ENCODE peak calls at places on chromosomes 4 and X, in six cellular contexts. H, T, O, C, N and V are unnamed samples.

GRCh38 chrX:145832796-145833195 is 15.2 kb downstream of the SLITRK2 start:
- DNase-seq in H (no peak), O (no peak), N (no peak), C (no peak), T (no peak), V (no peak)

GRCh38 chr4:4269856-4270255 is 20.1 kb downstream of the LYAR start:
- DNase-seq in N (no peak), H (no peak), O (no peak), T (no peak), C (no peak), V (no peak)

GRCh38 chrX:53184836-53185235 is 40.2 kb downstream of the KDM5C start:
- DNase-seq in H (no peak), N (no peak), T (no peak), C (no peak), O (peak), V (no peak)

GRCh38 chr4:48191758-48192157 is 57.7 kb upstream of the TXK start:
- DNase-seq in N (no peak), C (no peak), O (no peak), H (no peak), T (no peak), V (no peak)

GRCh38 chrX:133668225-133668931 is 253.1 kb upstream of the GPC4 start:
- DNase-seq in H (no peak), C (no peak), O (no peak), N (no peak), T (no peak), V (no peak)

GRCh38 chrX:12065251-12065650 is 73.0 kb upstream of the FRMPD4 start:
- DNase-seq in O (peak), H (no peak), T (peak), N (peak), C (no peak), V (no peak)

GRCh38 chrX:147602297-147602696 is 309.4 kb upstream of the FMR1 start:
- DNase-seq in N (no peak), O (no peak), T (peak), H (no peak), C (no peak), V (no peak)

GRCh38 chr4:10296730-10297129 is 160.5 kb downstream of the ZNF518B start:
- DNase-seq in H (no peak), N (peak), O (no peak), T (no peak), C (no peak), V (peak)

GRCh38 chr4:126766266-126766665 is 866.5 kb upstream of the INTU start:
- DNase-seq in O (peak), C (peak), T (no peak), H (no peak), N (no peak), V (peak)

GRCh38 chr4:110003401-110004187 is 90.9 kb downstream of the EGF start:
- DNase-seq in O (no peak), N (no peak), C (no peak), T (no peak), H (no peak), V (no peak)

GRCh38 chrX:47098746-47099145 is 20.5 kb downstream of the RGN start:
- DNase-seq in H (no peak), T (no peak), O (no peak), N (no peak), C (no peak), V (no peak)

GRCh38 chr4:124288706-124289486 is 423.6 kb downstream of the ANKRD50 start:
- DNase-seq in H (no peak), O (peak), N (no peak), C (no peak), T (no peak), V (no peak)

GRCh38 chr4:173919196-173919595 is 364.3 kb downstream of the FBXO8 start:
- DNase-seq in H (no peak), N (no peak), T (no peak), C (no peak), O (peak), V (no peak)

GRCh38 chr4:38166768-38167167 is 206.6 kb downstream of the PTTG2 start:
- DNase-seq in N (no peak), T (no peak), C (no peak), O (no peak), H (no peak), V (no peak)

GRCh38 chr4:169160825-169161224 is 109.9 kb downstream of the SH3RF1 start:
- DNase-seq in O (no peak), C (no peak), T (no peak), N (peak), H (no peak), V (no peak)

GRCh38 chr4:186297013-186297645 is 31.1 kb downstream of the F11 start:
- DNase-seq in T (peak), N (peak), H (peak), O (peak), C (no peak), V (peak)

GRCh38 chrX:39367429-39367828 is 566.2 kb downstream of the MID1IP1 start:
- DNase-seq in N (no peak), T (no peak), C (no peak), H (no peak), O (no peak), V (no peak)

DNA sequence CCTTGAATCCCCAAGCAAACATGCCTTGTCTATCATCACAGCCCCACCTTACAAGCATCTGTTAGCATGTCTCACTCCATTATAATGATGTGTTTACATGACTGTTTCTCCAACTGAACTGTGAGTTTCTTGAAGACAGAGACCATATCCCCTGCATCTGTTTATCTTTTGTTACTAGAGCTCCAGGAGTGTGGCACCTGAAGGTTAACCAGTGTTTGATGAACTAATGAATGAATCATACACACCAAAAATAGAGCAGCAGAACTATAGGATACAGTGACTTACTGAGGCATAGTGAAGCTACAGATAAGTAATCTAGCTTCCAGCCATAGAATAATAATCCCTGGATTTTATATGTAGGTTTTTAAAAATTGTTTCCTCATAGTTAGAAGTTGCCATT is 331.0 kb downstream of the PCDH7 start:
- DNase-seq in T (no peak), H (no peak), O (peak), C (no peak), N (no peak), V (no peak)
- H3K4me3 ChIP-seq in T (no peak), H (no peak), O (no peak), C (no peak), N (no peak), V (no peak)

DNA sequence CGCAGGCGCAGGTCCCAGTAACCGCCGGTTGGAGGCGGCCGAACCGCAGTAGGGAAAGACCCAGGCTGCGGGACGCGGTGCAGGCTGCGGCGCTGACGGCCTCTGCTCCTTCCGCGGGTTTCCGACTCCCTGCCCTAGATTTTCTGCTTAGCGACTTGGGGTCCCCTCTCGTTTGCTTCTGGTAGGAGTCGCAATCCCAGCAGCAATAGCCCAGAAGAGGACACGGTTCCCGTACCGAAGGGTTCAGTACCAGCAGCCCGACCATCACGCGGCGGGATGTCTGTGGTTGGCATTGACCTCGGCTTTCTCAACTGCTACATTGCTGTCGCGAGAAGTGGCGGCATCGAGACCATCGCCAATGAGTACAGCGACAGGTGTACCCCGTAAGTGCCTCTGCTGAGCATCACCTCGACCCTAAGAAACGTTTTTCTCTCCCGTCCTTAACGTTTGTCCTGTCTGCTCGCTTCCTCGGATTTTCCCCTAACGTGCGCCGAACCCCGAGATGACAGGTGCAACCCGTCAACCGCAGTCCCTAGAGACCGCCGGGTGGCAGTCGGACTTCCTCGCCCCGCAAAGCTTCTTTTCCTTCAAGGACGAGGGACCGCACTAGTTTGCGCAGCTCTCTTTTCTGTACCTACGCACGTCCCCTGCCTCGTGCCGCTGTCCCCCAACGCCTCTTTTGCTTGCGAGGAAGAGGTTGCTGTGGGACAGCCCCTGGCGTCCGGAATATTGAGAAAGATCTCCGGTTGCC is at the start of gene HSPA4L:
- DNase-seq in T (peak), O (peak), C (peak), H (peak), N (peak), V (peak)
- TF ChIP-seq CTCF in T (no peak), O (peak), C (peak), H (no peak), N (peak), V (peak)

GRCh38 chr4:122591196-122591595 is 29.7 kb downstream of the IL21 start:
- DNase-seq in H (no peak), N (no peak), C (no peak), O (peak), T (no peak), V (no peak)
- H3K4me3 ChIP-seq in H (no peak), N (no peak), C (no peak), O (no peak), T (no peak), V (no peak)

GRCh38 chr4:25234390-25235367 is 846 bp downstream of the PI4K2B start:
- DNase-seq in C (peak), T (peak), H (peak), O (peak), N (peak), V (peak)

GRCh38 chr4:25236971-25237370 is 3.1 kb downstream of the PI4K2B start:
- DNase-seq in H (no peak), O (no peak), C (no peak), N (no peak), T (no peak), V (no peak)

GRCh38 chr4:25233194-25233593 is 639 bp upstream of the PI4K2B start:
- DNase-seq in H (no peak), N (no peak), T (no peak), O (no peak), C (no peak), V (no peak)

GRCh38 chr4:25235401-25235800 is 1.6 kb downstream of the PI4K2B start:
- DNase-seq in H (no peak), N (no peak), O (no peak), T (no peak), C (no peak), V (no peak)

GRCh38 chr4:25233737-25234389 is at the start of gene PI4K2B:
- DNase-seq in T (peak), C (peak), H (no peak), O (peak), N (peak), V (peak)
- TF ChIP-seq CTCF in T (no peak), C (no peak), H (no peak), O (no peak), N (no peak), V (no peak)

GRCh38 chr4:104420766-104421165 is 73.9 kb downstream of the CXXC4 start:
- DNase-seq in N (peak), O (no peak), T (no peak), H (no peak), C (no peak), V (no peak)
- H3K4me3 ChIP-seq in N (no peak), O (no peak), T (no peak), H (no peak), C (no peak), V (no peak)

DNA sequence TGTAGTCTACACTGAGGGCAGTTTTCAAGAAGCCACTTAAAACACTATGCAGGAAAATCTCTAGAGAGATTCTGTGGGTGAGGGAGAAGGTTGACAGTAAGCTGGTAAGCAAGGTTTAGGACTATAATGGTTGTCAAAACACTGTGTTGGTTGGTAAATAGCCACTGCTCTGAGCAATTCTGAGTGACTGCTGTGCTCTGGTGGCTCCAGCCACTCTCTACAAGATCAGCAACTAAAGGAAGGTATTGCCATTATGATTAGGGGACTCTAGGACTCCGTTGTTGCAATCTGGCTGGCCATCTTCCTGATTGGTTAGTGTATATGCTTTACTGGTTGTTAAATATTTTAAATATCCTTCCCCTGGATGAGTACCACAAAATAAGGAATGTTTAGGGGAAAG is 5.5 kb upstream of the FAM47E start:
- DNase-seq in C (no peak), H (no peak), T (no peak), N (no peak), O (no peak), V (no peak)
- TF ChIP-seq CTCF in C (no peak), H (no peak), T (no peak), N (no peak), O (no peak), V (peak)

GRCh38 chr4:153151535-153152452 is 52.4 kb upstream of the TRIM2 start:
- DNase-seq in H (no peak), N (peak), T (peak), C (no peak), O (peak), V (no peak)
- H3K4me3 ChIP-seq in H (no peak), N (peak), T (peak), C (peak), O (no peak), V (no peak)